ENCODE peak calls at places on chromosomes 4 and X, in four cellular contexts. H, Y, T and F are unnamed samples.

GRCh38 chr4:168615294-168615693 is 118.4 kb downstream of the PALLD start:
- DNase-seq in Y (no peak), T (no peak), H (no peak), F (no peak)

GRCh38 chrX:126701380-126701779 is 118.1 kb upstream of the PRR32 start:
- DNase-seq in H (no peak), Y (no peak), T (no peak), F (no peak)

GRCh38 chr4:128787509-128788311 is 21.8 kb upstream of the JADE1 start:
- DNase-seq in H (peak), Y (no peak), T (no peak), F (no peak)

GRCh38 chr4:86963697-86964096 is 28.9 kb downstream of the AFF1 start:
- DNase-seq in Y (no peak), T (no peak), H (no peak), F (no peak)

GRCh38 chr4:76634239-76634638 is 199.2 kb downstream of the SHROOM3 start:
- DNase-seq in H (no peak), Y (no peak), T (no peak), F (no peak)

GRCh38 chr4:83083925-83084475 is 30.5 kb downstream of the PLAC8 start:
- DNase-seq in T (no peak), Y (no peak), H (peak), F (no peak)

GRCh38 chr4:121656269-121656641 is 40.5 kb downstream of the ANXA5 start:
- DNase-seq in H (peak), Y (peak), T (no peak), F (peak)

GRCh38 chrX:55074851-55075467 is at the start of gene PAGE2B:
- DNase-seq in H (no peak), Y (no peak), T (no peak), F (no peak)

GRCh38 chrX:124023838-124024238 is 62.3 kb downstream of the STAG2 start:
- DNase-seq in H (no peak), Y (no peak), T (no peak), F (no peak)